ENCODE peak calls at places on chromosomes 13 and 19, in seven cellular contexts. E, O, S, H, B, M and W are unnamed samples.
A peak's percentile ranks its signal among the peaks of the same experiment; 100 is the strongest.

GRCh38 chr19:33373701-33374405 is at the start of gene CEBPG:
- DNase-seq in E (peak; percentile 70), O (peak; percentile 67), S (peak; percentile 54), H (peak; percentile 37), B (peak; percentile 52), M (peak; percentile 40), W (peak; percentile 38)

GRCh38 chr13:75181906-75182305 is 300.1 kb downstream of the TBC1D4 start:
- DNase-seq in E (no peak), O (no peak), S (no peak), H (no peak), B (no peak), M (peak; percentile 21), W (peak; percentile 80)

GRCh38 chr19:17200408-17201079 is 14.6 kb upstream of the USE1 start:
- DNase-seq in E (no peak), O (no peak), S (no peak), H (no peak), B (no peak), M (no peak), W (no peak)

GRCh38 chr19:42115219-42115618 is 17.0 kb downstream of the POU2F2 start:
- DNase-seq in E (no peak), O (no peak), S (no peak), H (no peak), B (no peak), M (no peak), W (peak; percentile 41)

GRCh38 chr13:30714629-30715028 is 20.7 kb upstream of the ALOX5AP start:
- DNase-seq in E (no peak), O (no peak), S (no peak), H (no peak), B (no peak), M (no peak), W (no peak)

GRCh38 chr19:1412323-1412923 is 5.0 kb downstream of the DAZAP1 start:
- DNase-seq in E (no peak), O (no peak), S (no peak), H (no peak), B (no peak), M (no peak), W (no peak)

GRCh38 chr13:19772306-19772705 is 10.4 kb downstream of the PSPC1 start:
- DNase-seq in E (no peak), O (no peak), S (no peak), H (no peak), B (no peak), M (no peak), W (no peak)

GRCh38 chr19:2722541-2723344 is 1.6 kb upstream of the DIRAS1 start:
- DNase-seq in E (peak; percentile 24), O (no peak), S (no peak), H (no peak), B (no peak), M (peak; percentile 81), W (peak; percentile 80)

GRCh38 chr13:50400930-50401553 is 385.8 kb downstream of the KCNRG start:
- DNase-seq in E (no peak), O (no peak), S (no peak), H (no peak), B (no peak), M (peak; percentile 97), W (peak; percentile 85)

GRCh38 chr13:45849408-45849807 is 2.1 kb downstream of the SIAH3 start:
- DNase-seq in E (no peak), O (no peak), S (no peak), H (no peak), B (no peak), M (no peak), W (no peak)

GRCh38 chr19:43723588-43723987 is 7.7 kb downstream of the IRGC start:
- DNase-seq in E (peak; percentile 43), O (no peak), S (no peak), H (no peak), B (no peak), M (no peak), W (no peak)

GRCh38 chr19:30927705-30928104 is 421.5 kb downstream of the TSHZ3 start:
- DNase-seq in E (no peak), O (no peak), S (no peak), H (no peak), B (no peak), M (no peak), W (no peak)

GRCh38 chr13:66689037-66689619 is 541.0 kb downstream of the PCDH9 start:
- DNase-seq in E (no peak), O (no peak), S (no peak), H (no peak), B (no peak), M (no peak), W (peak; percentile 29)

GRCh38 chr19:1066251-1066747 is 668 bp upstream of the ARHGAP45 start:
- DNase-seq in E (peak; percentile 34), O (no peak), S (no peak), H (no peak), B (no peak), M (no peak), W (no peak)

GRCh38 chr13:44259045-44260042 is 114.3 kb upstream of the SERP2 start:
- DNase-seq in E (peak; percentile 3), O (no peak), S (peak; percentile 42), H (peak; percentile 70), B (peak; percentile 18), M (no peak), W (peak; percentile 83)

GRCh38 chr13:66803759-66804456 is 426.2 kb downstream of the PCDH9 start:
- DNase-seq in E (no peak), O (no peak), S (no peak), H (no peak), B (no peak), M (no peak), W (peak; percentile 31)

GRCh38 chr19:10037367-10037766 is 24.1 kb downstream of the RDH8 start:
- DNase-seq in E (peak; percentile 41), O (no peak), S (no peak), H (no peak), B (no peak), M (no peak), W (no peak)

GRCh38 chr13:28574617-28575142 is 79.8 kb upstream of the FLT1 start:
- DNase-seq in E (peak; percentile 42), O (peak; percentile 50), S (no peak), H (peak; percentile 3), B (no peak), M (peak; percentile 98), W (peak; percentile 87)

GRCh38 chr13:28741080-28741479 is 22.3 kb upstream of the SLC46A3 start:
- DNase-seq in E (no peak), O (no peak), S (no peak), H (no peak), B (no peak), M (no peak), W (peak; percentile 66)

GRCh38 chr19:41111296-41111695 is 2.9 kb upstream of the CYP2F1 start:
- DNase-seq in E (no peak), O (no peak), S (no peak), H (no peak), B (no peak), M (no peak), W (no peak)

GRCh38 chr13:99385161-99385560 is 78.0 kb upstream of the GPR183 start:
- DNase-seq in E (no peak), O (no peak), S (no peak), H (no peak), B (no peak), M (no peak), W (no peak)

GRCh38 chr13:27007166-27007565 is 164.4 kb downstream of the USP12 start:
- DNase-seq in E (no peak), O (no peak), S (no peak), H (no peak), B (no peak), M (no peak), W (peak; percentile 54)

GRCh38 chr13:21164631-21165030 is 11.7 kb downstream of the SKA3 start:
- DNase-seq in E (no peak), O (no peak), S (no peak), H (no peak), B (no peak), M (no peak), W (peak; percentile 51)

GRCh38 chr19:16066611-16067104 is 9.6 kb upstream of the TPM4 start:
- DNase-seq in E (peak; percentile 88), O (no peak), S (peak; percentile 35), H (peak; percentile 40), B (peak; percentile 23), M (peak; percentile 39), W (peak; percentile 56)

GRCh38 chr19:1035998-1036621 is 3.8 kb upstream of the ABCA7 start:
- DNase-seq in E (no peak), O (no peak), S (no peak), H (no peak), B (no peak), M (no peak), W (no peak)

GRCh38 chr19:34428549-34429285 is 536 bp downstream of the UBA2 start:
- DNase-seq in E (peak; percentile 5), O (peak; percentile 8), S (no peak), H (peak; percentile 21), B (peak; percentile 12), M (no peak), W (peak; percentile 29)

GRCh38 chr13:95624020-95624419 is 20.5 kb downstream of the DZIP1 start:
- DNase-seq in E (no peak), O (peak; percentile 45), S (no peak), H (no peak), B (no peak), M (peak; percentile 35), W (no peak)

GRCh38 chr19:16661480-16662034 is 618 bp downstream of the TMEM38A start:
- DNase-seq in E (peak; percentile 6), O (no peak), S (peak; percentile 3), H (no peak), B (no peak), M (no peak), W (no peak)

GRCh38 chr13:110426745-110427144 is 119.7 kb downstream of the COL4A2 start:
- DNase-seq in E (no peak), O (no peak), S (no peak), H (no peak), B (no peak), M (no peak), W (no peak)

GRCh38 chr19:17248011-17248776 is 2.5 kb upstream of the NR2F6 start:
- DNase-seq in E (peak; percentile 24), O (no peak), S (no peak), H (no peak), B (no peak), M (no peak), W (no peak)

GRCh38 chr13:106990594-106990993 is 422.7 kb upstream of the ARGLU1 start:
- DNase-seq in E (no peak), O (no peak), S (no peak), H (no peak), B (no peak), M (no peak), W (no peak)

GRCh38 chr13:79776538-79776937 is 295.6 kb downstream of the NDFIP2 start:
- DNase-seq in E (no peak), O (no peak), S (no peak), H (no peak), B (no peak), M (no peak), W (peak; percentile 19)